ENCODE peak calls at places on chromosomes 16 and 17, in six cellular contexts. One of them, this sample, is unnamed.

GRCh38 chr16:15644306-15644961 is 1.5 kb upstream of the MARF1 start:
- DNase-seq in NCI-H1048: no peak
- DNase-seq in neural crest cell: no peak
- DNase-seq in fibroblast of the conjunctiva: no peak
- DNase-seq in GDM1: no peak
- DNase-seq in small intestine: no peak
- DNase-seq in this sample: peak

GRCh38 chr16:29898135-29898534 is 1.2 kb downstream of the SEZ6L2 start:
- DNase-seq in fibroblast of the conjunctiva: no peak
- DNase-seq in GDM1: no peak
- DNase-seq in neural crest cell: no peak
- DNase-seq in small intestine: no peak
- DNase-seq in NCI-H1048: no peak
- DNase-seq in this sample: no peak

GRCh38 chr17:54901230-54901847 is 687 bp downstream of the TOM1L1 start:
- DNase-seq in fibroblast of the conjunctiva: peak
- DNase-seq in NCI-H1048: no peak
- DNase-seq in GDM1: no peak
- DNase-seq in small intestine: peak
- DNase-seq in neural crest cell: no peak
- DNase-seq in this sample: peak

GRCh38 chr17:8289103-8289397 is 580 bp downstream of the RANGRF start:
- DNase-seq in small intestine: no peak
- DNase-seq in GDM1: no peak
- DNase-seq in neural crest cell: peak
- DNase-seq in NCI-H1048: no peak
- DNase-seq in fibroblast of the conjunctiva: no peak
- DNase-seq in this sample: no peak

GRCh38 chr17:42118545-42118944 is 2.6 kb downstream of the KAT2A start:
- DNase-seq in NCI-H1048: no peak
- DNase-seq in neural crest cell: no peak
- DNase-seq in fibroblast of the conjunctiva: no peak
- DNase-seq in GDM1: no peak
- DNase-seq in small intestine: peak
- DNase-seq in this sample: no peak

GRCh38 chr17:9878791-9879525 is 26.1 kb downstream of the RCVRN start:
- DNase-seq in small intestine: no peak
- DNase-seq in GDM1: no peak
- DNase-seq in neural crest cell: no peak
- DNase-seq in NCI-H1048: no peak
- DNase-seq in fibroblast of the conjunctiva: no peak
- DNase-seq in this sample: no peak

GRCh38 chr17:1658100-1658499 is 8.4 kb upstream of the RILP start:
- DNase-seq in fibroblast of the conjunctiva: no peak
- DNase-seq in GDM1: no peak
- DNase-seq in neural crest cell: no peak
- DNase-seq in small intestine: no peak
- DNase-seq in NCI-H1048: no peak
- DNase-seq in this sample: no peak

GRCh38 chr17:15091825-15092224 is 173.3 kb downstream of the PMP22 start:
- DNase-seq in fibroblast of the conjunctiva: no peak
- DNase-seq in small intestine: no peak
- DNase-seq in neural crest cell: no peak
- DNase-seq in NCI-H1048: no peak
- DNase-seq in GDM1: no peak
- DNase-seq in this sample: no peak

GRCh38 chr17:75853410-75853809 is 1.7 kb downstream of the WBP2 start:
- DNase-seq in neural crest cell: no peak
- DNase-seq in NCI-H1048: no peak
- DNase-seq in GDM1: no peak
- DNase-seq in small intestine: no peak
- DNase-seq in fibroblast of the conjunctiva: no peak
- DNase-seq in this sample: peak

GRCh38 chr17:36495076-36495578 is 8.6 kb downstream of the ZNHIT3 start:
- DNase-seq in neural crest cell: no peak
- DNase-seq in NCI-H1048: no peak
- DNase-seq in GDM1: no peak
- DNase-seq in fibroblast of the conjunctiva: no peak
- DNase-seq in small intestine: no peak
- DNase-seq in this sample: no peak

GRCh38 chr16:86100205-86101134 is 201.5 kb downstream of the IRF8 start:
- DNase-seq in small intestine: no peak
- DNase-seq in NCI-H1048: no peak
- DNase-seq in neural crest cell: no peak
- DNase-seq in GDM1: no peak
- DNase-seq in fibroblast of the conjunctiva: peak
- DNase-seq in this sample: no peak

GRCh38 chr17:50993544-50993943 is 127.1 kb downstream of the SPAG9 start:
- DNase-seq in NCI-H1048: no peak
- DNase-seq in GDM1: no peak
- DNase-seq in neural crest cell: no peak
- DNase-seq in small intestine: no peak
- DNase-seq in fibroblast of the conjunctiva: no peak
- DNase-seq in this sample: no peak

GRCh38 chr16:27824006-27824405 is 239.5 kb downstream of the GSG1L start:
- DNase-seq in small intestine: no peak
- DNase-seq in GDM1: no peak
- DNase-seq in neural crest cell: no peak
- DNase-seq in fibroblast of the conjunctiva: no peak
- DNase-seq in NCI-H1048: no peak
- DNase-seq in this sample: no peak

This sample was measured in AG20443.